ENCODE peak calls at places on chromosome 20, in ten cellular contexts. Q is GM06990, F is T-helper 9 cell, T is psoas muscle, M is NCI-H1092 treated with DMSO at 0.1 percent for 48 hours, B is ACHN, L is AG04450, X is AG08396, C is choroid plexus epithelial cell, K is KG1. D is an unnamed sample.

GRCh38 chr20:20491110-20491783 is 123.3 kb downstream of the INSM1 start:
- DNase-seq in M (no peak), Q (no peak), X (no peak), C (peak), T (no peak), L (no peak), K (no peak), F (no peak), B (no peak), D (no peak)

GRCh38 chr20:2829376-2829775 is 11.1 kb downstream of the PCED1A start:
- DNase-seq in L (no peak), T (no peak), M (no peak), B (no peak), C (no peak), K (no peak), F (no peak), Q (no peak), X (no peak), D (no peak)

GRCh38 chr20:10398834-10399369 is 35.1 kb downstream of the MKKS start:
- DNase-seq in X (no peak), Q (no peak), M (no peak), T (no peak), C (no peak), B (no peak), K (no peak), L (no peak), F (no peak), D (no peak)

GRCh38 chr20:62479218-62479617 is 3.4 kb upstream of the GATA5 start:
- DNase-seq in Q (no peak), M (no peak), L (no peak), X (no peak), F (no peak), K (no peak), C (no peak), T (no peak), B (no peak), D (no peak)

GRCh38 chr20:42763015-42763414 is 426.7 kb downstream of the PTPRT start:
- DNase-seq in L (no peak), F (no peak), M (no peak), T (no peak), X (no peak), Q (no peak), K (no peak), C (no peak), B (no peak), D (no peak)

GRCh38 chr20:33697129-33697528 is 10.9 kb upstream of the E2F1 start:
- DNase-seq in K (no peak), X (peak), T (peak), F (no peak), Q (no peak), B (no peak), M (no peak), L (no peak), C (no peak), D (no peak)

GRCh38 chr20:15654208-15654649 is 919.0 kb downstream of the KIF16B start:
- DNase-seq in X (peak), Q (peak), L (no peak), C (peak), B (peak), K (peak), F (no peak), T (no peak), M (peak), D (peak)

GRCh38 chr20:4038047-4038459 is 22.7 kb upstream of the RNF24 start:
- DNase-seq in T (peak), B (no peak), C (peak), L (no peak), F (peak), M (no peak), Q (peak), X (peak), K (peak), D (no peak)

GRCh38 chr20:34111057-34111711 is 859 bp downstream of the EIF2S2 start:
- DNase-seq in B (peak), T (no peak), L (no peak), C (peak), M (no peak), F (no peak), X (peak), Q (no peak), K (peak), D (no peak)

GRCh38 chr20:36368400-36368799 is 62.3 kb downstream of the DLGAP4 start:
- DNase-seq in C (no peak), T (no peak), B (no peak), M (peak), L (no peak), F (no peak), X (no peak), K (no peak), Q (no peak), D (no peak)

GRCh38 chr20:60240986-60241385 is 282.8 kb downstream of the CDH26 start:
- DNase-seq in F (no peak), Q (no peak), K (no peak), X (no peak), M (no peak), C (no peak), L (no peak), T (no peak), B (no peak), D (no peak)

GRCh38 chr20:54257090-54257816 is 49.4 kb downstream of the PFDN4 start:
- DNase-seq in F (no peak), K (no peak), C (peak), M (no peak), T (no peak), B (no peak), X (peak), L (peak), Q (no peak), D (no peak)

GRCh38 chr20:7428946-7429345 is 511.3 kb downstream of the HAO1 start:
- DNase-seq in C (no peak), T (no peak), F (no peak), K (no peak), B (no peak), Q (no peak), L (no peak), M (no peak), X (no peak), D (no peak)

GRCh38 chr20:3222635-3223600 is 13.6 kb downstream of the ITPA start:
- DNase-seq in X (no peak), C (no peak), K (no peak), F (no peak), B (no peak), M (peak), L (no peak), Q (peak), T (peak), D (peak)

GRCh38 chr20:23655551-23656211 is 17.9 kb upstream of the CST3 start:
- DNase-seq in C (no peak), B (no peak), L (no peak), T (peak), M (no peak), Q (no peak), X (no peak), K (no peak), F (no peak), D (no peak)

GRCh38 chr20:10705801-10706459 is 32.1 kb upstream of the JAG1 start:
- DNase-seq in M (no peak), Q (no peak), K (no peak), F (no peak), B (no peak), X (no peak), C (no peak), T (no peak), L (no peak), D (no peak)

GRCh38 chr20:24694727-24695528 is 225.5 kb downstream of the SYNDIG1 start:
- DNase-seq in T (no peak), L (no peak), B (no peak), K (no peak), C (no peak), M (no peak), Q (no peak), F (no peak), X (no peak), D (no peak)

GRCh38 chr20:1324598-1325172 is 4.3 kb downstream of the SDCBP2 start:
- DNase-seq in T (no peak), L (peak), B (peak), F (peak), C (peak), M (no peak), Q (no peak), X (peak), K (peak), D (no peak)

GRCh38 chr20:44717986-44718385 is 2.8 kb downstream of the CCN5 start:
- DNase-seq in T (peak), B (no peak), X (no peak), K (no peak), F (no peak), L (no peak), C (no peak), Q (no peak), M (no peak), D (peak)